ENCODE peak calls at places on chromosome 9, in ten cellular contexts. N is lower leg skin; K is EH; F is MV-4-11; D is osteocyte; R is NCI-H1105 treated with DMSO at 0.1 percent for 48 hours; Y is effector memory CD8-positive, alpha-beta T cell; E is H54; X is COR-L47; S is GM12865. P is an unnamed sample.

GRCh38 chr9:134322781-134323241 is 3.4 kb upstream of the RXRA start:
- DNase-seq in N (no peak), K (no peak), F (no peak), D (no peak), R (no peak), Y (no peak), E (no peak), X (no peak), S (no peak), P (peak; percentile 57)

GRCh38 chr9:38106488-38106887 is 37.5 kb upstream of the SHB start:
- DNase-seq in N (no peak), K (no peak), F (no peak), D (no peak), R (no peak), Y (no peak), E (no peak), X (no peak), S (no peak), P (no peak)

GRCh38 chr9:121735065-121735791 is 83.8 kb downstream of the DAB2IP start:
- DNase-seq in N (no peak), K (peak; percentile 89), F (peak; percentile 22), D (peak; percentile 88), R (no peak), Y (no peak), E (peak; percentile 100), X (no peak), S (peak; percentile 61), P (no peak)

GRCh38 chr9:110601098-110601497 is 21.6 kb upstream of the SVEP1 start:
- DNase-seq in N (no peak), K (no peak), F (no peak), D (no peak), R (peak; percentile 7), Y (no peak), E (no peak), X (no peak), S (no peak), P (no peak)

GRCh38 chr9:112571624-112572341 is 85.2 kb downstream of the KIAA1958 start:
- DNase-seq in N (no peak), K (no peak), F (no peak), D (no peak), R (no peak), Y (no peak), E (no peak), X (no peak), S (no peak), P (no peak)

GRCh38 chr9:133048595-133048994 is 13.2 kb upstream of the CEL start:
- DNase-seq in N (no peak), K (peak; percentile 46), F (peak; percentile 13), D (no peak), R (no peak), Y (peak; percentile 11), E (peak; percentile 62), X (peak; percentile 24), S (peak; percentile 34), P (no peak)

GRCh38 chr9:9412241-9412640 is 1200.6 kb downstream of the PTPRD start:
- DNase-seq in N (no peak), K (no peak), F (no peak), D (no peak), R (peak; percentile 41), Y (no peak), E (no peak), X (peak; percentile 11), S (no peak), P (no peak)

GRCh38 chr9:126428524-126429175 is 102.0 kb downstream of the MVB12B start:
- DNase-seq in N (peak; percentile 74), K (no peak), F (peak; percentile 63), D (no peak), R (no peak), Y (no peak), E (no peak), X (no peak), S (no peak), P (no peak)

GRCh38 chr9:35686222-35687203 is 3.2 kb downstream of the TPM2 start:
- DNase-seq in N (no peak), K (peak; percentile 68), F (no peak), D (peak; percentile 89), R (no peak), Y (no peak), E (no peak), X (no peak), S (no peak), P (no peak)

GRCh38 chr9:113397077-113397696 is 3.9 kb downstream of the ALAD start:
- DNase-seq in N (no peak), K (no peak), F (no peak), D (no peak), R (no peak), Y (no peak), E (no peak), X (no peak), S (no peak), P (no peak)

GRCh38 chr9:25850803-25851202 is 172.6 kb upstream of the TUSC1 start:
- DNase-seq in N (no peak), K (no peak), F (no peak), D (no peak), R (no peak), Y (no peak), E (no peak), X (no peak), S (no peak), P (no peak)

GRCh38 chr9:95363051-95363841 is 45.7 kb upstream of the FANCC start:
- DNase-seq in N (peak; percentile 18), K (peak; percentile 34), F (no peak), D (no peak), R (peak; percentile 24), Y (no peak), E (no peak), X (no peak), S (no peak), P (no peak)

GRCh38 chr9:17630531-17630949 is 51.7 kb downstream of the SH3GL2 start:
- DNase-seq in N (no peak), K (peak; percentile 91), F (no peak), D (no peak), R (no peak), Y (no peak), E (no peak), X (no peak), S (no peak), P (no peak)

GRCh38 chr9:22457448-22457847 is 10.8 kb downstream of the DMRTA1 start:
- DNase-seq in N (no peak), K (no peak), F (no peak), D (no peak), R (peak; percentile 47), Y (no peak), E (no peak), X (peak; percentile 46), S (no peak), P (no peak)

GRCh38 chr9:89612566-89613278 is 7.9 kb downstream of the GADD45G start:
- DNase-seq in N (no peak), K (no peak), F (no peak), D (no peak), R (no peak), Y (no peak), E (no peak), X (no peak), S (no peak), P (no peak)

GRCh38 chr9:82720515-82720914 is 342.4 kb downstream of the RASEF start:
- DNase-seq in N (no peak), K (no peak), F (peak; percentile 59), D (no peak), R (no peak), Y (no peak), E (no peak), X (no peak), S (no peak), P (no peak)

GRCh38 chr9:114098660-114099522 is at the start of gene KIF12:
- DNase-seq in N (peak; percentile 86), K (no peak), F (no peak), D (no peak), R (no peak), Y (no peak), E (no peak), X (no peak), S (no peak), P (peak; percentile 46)

GRCh38 chr9:80285325-80285724 is 713.6 kb downstream of the TLE4 start:
- DNase-seq in N (no peak), K (no peak), F (no peak), D (no peak), R (no peak), Y (no peak), E (no peak), X (peak; percentile 1), S (no peak), P (no peak)

GRCh38 chr9:33620738-33621439 is 96.8 kb downstream of the ANKRD18B start:
- DNase-seq in N (no peak), K (peak; percentile 90), F (no peak), D (no peak), R (peak; percentile 80), Y (no peak), E (peak; percentile 9), X (no peak), S (no peak), P (no peak)

GRCh38 chr9:112856843-112857242 is 33.8 kb downstream of the SLC46A2 start:
- DNase-seq in N (no peak), K (no peak), F (no peak), D (no peak), R (no peak), Y (no peak), E (no peak), X (no peak), S (no peak), P (no peak)